ENCODE peak calls at places on chromosomes 13 and 19, in six cellular contexts. S, X, F, R, J and D are unnamed samples.
A peak's percentile ranks its signal among the peaks of the same experiment; 100 is the strongest.

GRCh38 chr19:2627319-2627829 is 75.1 kb downstream of the GNG7 start:
- DNase-seq in R (peak; percentile 84), S (peak; percentile 94), F (no peak), J (peak; percentile 95), X (no peak), D (peak; percentile 80)

GRCh38 chr19:33393286-33394005 is 19.9 kb downstream of the CEBPG start:
- DNase-seq in R (no peak), F (peak; percentile 35), X (no peak), J (no peak), S (peak; percentile 62), D (peak; percentile 44)

GRCh38 chr13:38685974-38686571 is 804 bp upstream of the FREM2 start:
- DNase-seq in S (no peak), F (peak; percentile 83), R (no peak), X (peak; percentile 57), J (peak; percentile 17), D (no peak)

GRCh38 chr19:13012690-13013608 is 17.7 kb downstream of the NFIX start:
- DNase-seq in J (peak; percentile 79), S (no peak), F (peak; percentile 48), X (peak; percentile 73), R (no peak), D (no peak)

GRCh38 chr19:6091771-6092291 is 18.5 kb downstream of the RFX2 start:
- DNase-seq in R (no peak), X (peak; percentile 80), S (no peak), J (no peak), F (no peak), D (no peak)

GRCh38 chr13:50119593-50119992 is 104.3 kb downstream of the KCNRG start:
- DNase-seq in F (no peak), X (no peak), R (no peak), J (no peak), S (no peak), D (no peak)

GRCh38 chr13:110447801-110448200 is 113.7 kb downstream of the RAB20 start:
- DNase-seq in F (no peak), X (no peak), R (no peak), S (no peak), J (no peak), D (no peak)

GRCh38 chr19:30004403-30004802 is 62.4 kb downstream of the URI1 start:
- DNase-seq in S (no peak), F (no peak), R (no peak), J (no peak), X (no peak), D (no peak)

GRCh38 chr19:30669329-30670010 is 297.3 kb downstream of the ZNF536 start:
- DNase-seq in J (peak; percentile 38), S (no peak), X (peak; percentile 74), F (peak; percentile 80), R (no peak), D (peak; percentile 28)

GRCh38 chr13:110726726-110727125 is 13.2 kb downstream of the ING1 start:
- DNase-seq in F (no peak), X (no peak), J (no peak), S (no peak), R (no peak), D (no peak)

GRCh38 chr19:15122331-15123030 is 15.3 kb downstream of the SYDE1 start:
- DNase-seq in J (no peak), F (no peak), S (peak; percentile 12), X (no peak), R (no peak), D (no peak)

GRCh38 chr19:57558525-57558924 is 1.1 kb downstream of the ZNF550 start:
- DNase-seq in R (no peak), X (no peak), J (peak; percentile 10), F (no peak), S (no peak), D (no peak)

GRCh38 chr13:86080340-86080995 is 281.2 kb upstream of the SLITRK6 start:
- DNase-seq in X (no peak), J (no peak), F (no peak), R (no peak), S (no peak), D (no peak)

GRCh38 chr13:92297971-92298942 is 899.8 kb downstream of the GPC5 start:
- DNase-seq in R (no peak), J (no peak), S (no peak), X (no peak), F (peak; percentile 23), D (no peak)

GRCh38 chr19:19342086-19343015 is 21.7 kb downstream of the MAU2 start:
- DNase-seq in X (peak; percentile 73), J (peak; percentile 58), F (peak; percentile 83), S (no peak), R (no peak), D (peak; percentile 77)

GRCh38 chr13:20993211-20993610 is 68.2 kb downstream of the LATS2 start:
- DNase-seq in S (no peak), X (no peak), R (no peak), F (no peak), J (no peak), D (no peak)

GRCh38 chr13:112652512-112653458 is 37.1 kb upstream of the ATP11A start:
- DNase-seq in X (no peak), J (no peak), R (no peak), F (no peak), S (no peak), D (no peak)

GRCh38 chr13:27374650-27375049 is 49.8 kb upstream of the GTF3A start:
- DNase-seq in J (peak; percentile 79), R (peak; percentile 66), X (peak; percentile 84), S (no peak), F (peak; percentile 81), D (no peak)

GRCh38 chr19:12379732-12380443 is 14.4 kb upstream of the ZNF442 start:
- DNase-seq in S (no peak), R (no peak), X (no peak), J (no peak), F (no peak), D (no peak)

GRCh38 chr13:58341318-58341717 is 709.8 kb downstream of the PCDH17 start:
- DNase-seq in S (no peak), F (no peak), J (no peak), R (no peak), X (no peak), D (no peak)

GRCh38 chr13:50075619-50076097 is 60.4 kb downstream of the KCNRG start:
- DNase-seq in J (no peak), F (no peak), X (no peak), S (no peak), R (no peak), D (no peak)

GRCh38 chr13:52195052-52195837 is 35.8 kb upstream of the NEK3 start:
- DNase-seq in S (peak; percentile 84), F (peak; percentile 20), R (peak; percentile 48), J (peak; percentile 67), X (peak; percentile 74), D (peak; percentile 90)

GRCh38 chr19:17246681-17247425 is 1.1 kb upstream of the NR2F6 start:
- DNase-seq in J (no peak), S (no peak), X (peak; percentile 70), F (no peak), R (no peak), D (peak; percentile 79)

GRCh38 chr13:30377312-30377685 is 45.0 kb upstream of the UBE2L5 start:
- DNase-seq in J (no peak), F (no peak), S (no peak), R (no peak), X (no peak), D (no peak)

GRCh38 chr19:19645233-19645870 is 1.9 kb upstream of the GMIP start:
- DNase-seq in R (no peak), F (no peak), S (no peak), X (no peak), J (no peak), D (no peak)

GRCh38 chr19:42512743-42513304 is 15.5 kb downstream of the CEACAM1 start:
- DNase-seq in S (no peak), J (no peak), X (no peak), R (no peak), F (no peak), D (no peak)